ENCODE peak calls at places on chromosome 18, in seven cellular contexts. One of them, this sample, is unnamed.

GRCh38 chr18:49854681-49855080 is 41.3 kb upstream of the ACAA2 start:
- DNase-seq in cardiac fibroblast: no peak
- DNase-seq in NB4: no peak
- DNase-seq in endodermal cell: no peak
- DNase-seq in neuronal stem cell: no peak
- DNase-seq in brain microvascular endothelial cell: no peak
- DNase-seq in prostate gland: no peak
- DNase-seq in this sample: no peak

GRCh38 chr18:32321826-32322225 is 132.0 kb downstream of the MEP1B start:
- DNase-seq in prostate gland: no peak
- DNase-seq in brain microvascular endothelial cell: no peak
- DNase-seq in neuronal stem cell: no peak
- DNase-seq in cardiac fibroblast: no peak
- DNase-seq in NB4: no peak
- DNase-seq in endodermal cell: no peak
- DNase-seq in this sample: no peak

GRCh38 chr18:36428431-36429029 is 131.0 kb downstream of the FHOD3 start:
- DNase-seq in NB4: no peak
- DNase-seq in neuronal stem cell: no peak
- DNase-seq in prostate gland: no peak
- DNase-seq in endodermal cell: no peak
- DNase-seq in cardiac fibroblast: no peak
- DNase-seq in brain microvascular endothelial cell: no peak
- DNase-seq in this sample: no peak

GRCh38 chr18:57542126-57542525 is 44.4 kb downstream of the FECH start:
- DNase-seq in NB4: no peak
- DNase-seq in endodermal cell: no peak
- DNase-seq in neuronal stem cell: no peak
- DNase-seq in prostate gland: no peak
- DNase-seq in brain microvascular endothelial cell: peak
- DNase-seq in cardiac fibroblast: peak
- DNase-seq in this sample: peak

GRCh38 chr18:58106674-58107058 is 62.6 kb downstream of the NEDD4L start:
- DNase-seq in brain microvascular endothelial cell: no peak
- DNase-seq in NB4: no peak
- DNase-seq in cardiac fibroblast: no peak
- DNase-seq in prostate gland: no peak
- DNase-seq in neuronal stem cell: no peak
- DNase-seq in endodermal cell: peak
- DNase-seq in this sample: no peak

GRCh38 chr18:49597556-49597955 is 35.7 kb downstream of the LIPG start:
- DNase-seq in prostate gland: no peak
- DNase-seq in cardiac fibroblast: no peak
- DNase-seq in NB4: no peak
- DNase-seq in endodermal cell: peak
- DNase-seq in neuronal stem cell: no peak
- DNase-seq in brain microvascular endothelial cell: no peak
- DNase-seq in this sample: no peak

GRCh38 chr18:59459352-59460059 is 100.4 kb upstream of the LMAN1 start:
- DNase-seq in cardiac fibroblast: peak
- DNase-seq in NB4: peak
- DNase-seq in brain microvascular endothelial cell: no peak
- DNase-seq in neuronal stem cell: no peak
- DNase-seq in prostate gland: no peak
- DNase-seq in endodermal cell: no peak
- DNase-seq in this sample: no peak

GRCh38 chr18:73850782-73851181 is 296.9 kb downstream of the FBXO15 start:
- DNase-seq in prostate gland: no peak
- DNase-seq in cardiac fibroblast: no peak
- DNase-seq in NB4: no peak
- DNase-seq in endodermal cell: no peak
- DNase-seq in brain microvascular endothelial cell: no peak
- DNase-seq in neuronal stem cell: no peak
- DNase-seq in this sample: no peak

GRCh38 chr18:34639662-34640061 is 70.4 kb upstream of the DTNA start:
- DNase-seq in neuronal stem cell: no peak
- DNase-seq in endodermal cell: no peak
- DNase-seq in cardiac fibroblast: no peak
- DNase-seq in NB4: no peak
- DNase-seq in brain microvascular endothelial cell: no peak
- DNase-seq in prostate gland: no peak
- DNase-seq in this sample: no peak

GRCh38 chr18:62339106-62339988 is 14.2 kb downstream of the TNFRSF11A start:
- DNase-seq in cardiac fibroblast: peak
- DNase-seq in endodermal cell: peak
- DNase-seq in brain microvascular endothelial cell: peak
- DNase-seq in NB4: peak
- DNase-seq in prostate gland: no peak
- DNase-seq in neuronal stem cell: no peak
- DNase-seq in this sample: peak

GRCh38 chr18:14920976-14921375 is 173.0 kb downstream of the ANKRD30B start:
- DNase-seq in neuronal stem cell: no peak
- DNase-seq in cardiac fibroblast: no peak
- DNase-seq in brain microvascular endothelial cell: no peak
- DNase-seq in NB4: no peak
- DNase-seq in prostate gland: no peak
- DNase-seq in endodermal cell: no peak
- DNase-seq in this sample: no peak

GRCh38 chr18:31424383-31424988 is 23.1 kb upstream of the DSG3 start:
- DNase-seq in brain microvascular endothelial cell: peak
- DNase-seq in cardiac fibroblast: peak
- DNase-seq in prostate gland: no peak
- DNase-seq in NB4: peak
- DNase-seq in neuronal stem cell: peak
- DNase-seq in endodermal cell: peak
- DNase-seq in this sample: peak

GRCh38 chr18:59690216-59691045 is 6.8 kb downstream of the CCBE1 start:
- DNase-seq in neuronal stem cell: no peak
- DNase-seq in cardiac fibroblast: no peak
- DNase-seq in endodermal cell: peak
- DNase-seq in brain microvascular endothelial cell: no peak
- DNase-seq in NB4: no peak
- DNase-seq in prostate gland: no peak
- DNase-seq in this sample: no peak

GRCh38 chr18:12282436-12283039 is 25.5 kb upstream of the TUBB6 start:
- DNase-seq in cardiac fibroblast: peak
- DNase-seq in neuronal stem cell: no peak
- DNase-seq in brain microvascular endothelial cell: peak
- DNase-seq in NB4: no peak
- DNase-seq in endodermal cell: no peak
- DNase-seq in prostate gland: no peak
- DNase-seq in this sample: peak

GRCh38 chr18:34801769-34802168 is 91.7 kb downstream of the DTNA start:
- DNase-seq in prostate gland: no peak
- DNase-seq in endodermal cell: no peak
- DNase-seq in brain microvascular endothelial cell: peak
- DNase-seq in cardiac fibroblast: peak
- DNase-seq in NB4: no peak
- DNase-seq in neuronal stem cell: no peak
- DNase-seq in this sample: peak

GRCh38 chr18:60198063-60198462 is 174.5 kb downstream of the MC4R start:
- DNase-seq in NB4: no peak
- DNase-seq in brain microvascular endothelial cell: no peak
- DNase-seq in cardiac fibroblast: no peak
- DNase-seq in endodermal cell: no peak
- DNase-seq in neuronal stem cell: no peak
- DNase-seq in prostate gland: no peak
- DNase-seq in this sample: no peak

GRCh38 chr18:12998332-12999060 is 7.3 kb downstream of the CEP192 start:
- DNase-seq in brain microvascular endothelial cell: no peak
- DNase-seq in prostate gland: no peak
- DNase-seq in NB4: no peak
- DNase-seq in endodermal cell: no peak
- DNase-seq in neuronal stem cell: no peak
- DNase-seq in cardiac fibroblast: no peak
- DNase-seq in this sample: no peak

DNA sequence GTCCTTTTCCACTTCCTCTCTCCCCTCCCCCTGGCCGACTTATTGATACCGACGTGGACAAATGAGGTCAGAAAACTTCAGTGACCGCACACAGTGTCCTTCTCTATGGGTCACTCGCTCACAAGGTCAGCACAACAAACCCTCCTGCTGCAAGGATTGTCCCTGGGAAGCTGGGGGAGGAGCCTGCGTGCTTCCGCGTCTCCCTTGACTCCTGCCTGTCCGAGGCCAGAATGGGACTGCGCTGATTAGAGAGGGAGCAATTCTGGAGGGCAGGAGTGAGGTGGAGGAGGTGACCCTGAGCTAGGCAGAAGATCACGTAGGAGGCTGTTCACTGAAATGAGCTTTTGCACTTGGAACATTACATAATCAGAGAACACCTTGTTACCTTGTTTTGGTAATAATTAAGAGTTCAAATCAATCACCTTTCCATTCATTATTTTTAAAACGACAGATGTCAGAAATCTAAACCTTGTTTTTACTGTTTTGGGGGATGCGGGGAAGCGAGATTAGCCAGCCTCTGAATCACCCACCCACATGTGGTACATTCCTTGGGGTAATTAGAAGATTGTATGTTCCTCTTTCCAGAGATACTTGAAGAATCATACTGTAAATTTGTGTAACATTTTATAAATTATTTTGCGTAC is 70.6 kb downstream of the CTAGE1 start:
- DNase-seq in prostate gland: no peak
- DNase-seq in endodermal cell: peak
- DNase-seq in neuronal stem cell: peak
- DNase-seq in brain microvascular endothelial cell: peak
- DNase-seq in cardiac fibroblast: peak
- DNase-seq in NB4: peak
- DNase-seq in this sample: no peak
- H3K4me3 ChIP-seq in prostate gland: no peak
- H3K4me3 ChIP-seq in endodermal cell: no peak
- H3K4me3 ChIP-seq in neuronal stem cell: no peak
- H3K4me3 ChIP-seq in brain microvascular endothelial cell: peak
- H3K4me3 ChIP-seq in cardiac fibroblast: peak
- H3K4me3 ChIP-seq in NB4: no peak
- H3K4me3 ChIP-seq in this sample: no peak

GRCh38 chr18:23238152-23238531 is 102.9 kb downstream of the CABLES1 start:
- DNase-seq in cardiac fibroblast: peak
- DNase-seq in NB4: no peak
- DNase-seq in brain microvascular endothelial cell: peak
- DNase-seq in neuronal stem cell: no peak
- DNase-seq in endodermal cell: no peak
- DNase-seq in prostate gland: peak
- DNase-seq in this sample: peak

GRCh38 chr18:23238651-23239349 is 103.5 kb downstream of the CABLES1 start:
- DNase-seq in brain microvascular endothelial cell: peak
- DNase-seq in NB4: no peak
- DNase-seq in prostate gland: no peak
- DNase-seq in endodermal cell: no peak
- DNase-seq in cardiac fibroblast: peak
- DNase-seq in neuronal stem cell: no peak
- DNase-seq in this sample: no peak

GRCh38 chr18:23240609-23240930 is 105.3 kb downstream of the CABLES1 start:
- DNase-seq in cardiac fibroblast: no peak
- DNase-seq in endodermal cell: peak
- DNase-seq in prostate gland: no peak
- DNase-seq in brain microvascular endothelial cell: no peak
- DNase-seq in NB4: no peak
- DNase-seq in neuronal stem cell: no peak
- DNase-seq in this sample: no peak

GRCh38 chr18:23239350-23239692 is 104.0 kb downstream of the CABLES1 start:
- DNase-seq in endodermal cell: no peak
- DNase-seq in neuronal stem cell: no peak
- DNase-seq in NB4: no peak
- DNase-seq in prostate gland: no peak
- DNase-seq in brain microvascular endothelial cell: no peak
- DNase-seq in cardiac fibroblast: no peak
- DNase-seq in this sample: no peak

DNA sequence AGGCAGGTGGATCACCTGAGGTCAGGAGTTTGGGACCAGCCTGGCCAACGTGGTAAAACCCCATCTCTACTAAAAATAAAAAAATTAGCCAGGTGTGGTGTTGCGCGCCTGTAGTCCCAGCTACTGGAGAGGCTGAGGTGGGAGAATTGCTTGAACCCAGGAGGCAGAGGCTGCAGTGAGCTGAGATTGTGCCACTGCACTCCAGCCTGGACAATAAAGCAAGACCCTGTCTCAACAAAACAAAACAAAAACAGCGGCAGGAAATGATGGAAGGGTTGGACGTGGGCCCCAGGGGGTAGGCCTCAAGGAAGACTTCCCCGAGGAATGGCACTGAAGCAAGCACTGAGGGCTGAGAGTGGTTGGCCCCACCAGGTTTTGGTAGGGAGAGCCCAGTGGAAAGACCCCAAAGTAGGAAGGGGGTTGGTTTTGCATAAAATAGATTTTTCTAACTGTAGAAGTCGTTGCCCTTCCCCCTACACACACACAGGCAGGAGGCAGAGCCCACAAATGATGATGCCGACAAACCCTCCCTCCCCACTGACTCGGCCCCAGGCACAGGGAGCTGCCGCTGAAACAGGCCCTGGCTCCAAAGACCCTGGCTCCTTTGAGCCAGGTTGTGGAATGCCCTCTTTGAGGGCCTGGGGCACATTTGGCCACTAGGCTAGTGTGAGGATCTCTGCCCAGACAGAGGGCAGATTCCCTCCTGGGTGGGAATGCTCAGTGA is 104.8 kb downstream of the CABLES1 start:
- DNase-seq in prostate gland: no peak
- DNase-seq in brain microvascular endothelial cell: no peak
- DNase-seq in neuronal stem cell: no peak
- DNase-seq in cardiac fibroblast: no peak
- DNase-seq in endodermal cell: no peak
- DNase-seq in NB4: no peak
- DNase-seq in this sample: no peak
- H3K4me3 ChIP-seq in prostate gland: no peak
- H3K4me3 ChIP-seq in brain microvascular endothelial cell: no peak
- H3K4me3 ChIP-seq in neuronal stem cell: no peak
- H3K4me3 ChIP-seq in cardiac fibroblast: no peak
- H3K4me3 ChIP-seq in endodermal cell: no peak
- H3K4me3 ChIP-seq in NB4: no peak
- H3K4me3 ChIP-seq in this sample: no peak

GRCh38 chr18:46070683-46071614 is 1.1 kb downstream of the PSTPIP2 start:
- DNase-seq in neuronal stem cell: no peak
- DNase-seq in NB4: peak
- DNase-seq in brain microvascular endothelial cell: no peak
- DNase-seq in endodermal cell: no peak
- DNase-seq in cardiac fibroblast: no peak
- DNase-seq in prostate gland: no peak
- DNase-seq in this sample: no peak
- H3K4me3 ChIP-seq in neuronal stem cell: peak
- H3K4me3 ChIP-seq in NB4: no peak
- H3K4me3 ChIP-seq in brain microvascular endothelial cell: peak
- H3K4me3 ChIP-seq in endodermal cell: peak
- H3K4me3 ChIP-seq in cardiac fibroblast: peak
- H3K4me3 ChIP-seq in prostate gland: peak
- H3K4me3 ChIP-seq in this sample: peak

DNA sequence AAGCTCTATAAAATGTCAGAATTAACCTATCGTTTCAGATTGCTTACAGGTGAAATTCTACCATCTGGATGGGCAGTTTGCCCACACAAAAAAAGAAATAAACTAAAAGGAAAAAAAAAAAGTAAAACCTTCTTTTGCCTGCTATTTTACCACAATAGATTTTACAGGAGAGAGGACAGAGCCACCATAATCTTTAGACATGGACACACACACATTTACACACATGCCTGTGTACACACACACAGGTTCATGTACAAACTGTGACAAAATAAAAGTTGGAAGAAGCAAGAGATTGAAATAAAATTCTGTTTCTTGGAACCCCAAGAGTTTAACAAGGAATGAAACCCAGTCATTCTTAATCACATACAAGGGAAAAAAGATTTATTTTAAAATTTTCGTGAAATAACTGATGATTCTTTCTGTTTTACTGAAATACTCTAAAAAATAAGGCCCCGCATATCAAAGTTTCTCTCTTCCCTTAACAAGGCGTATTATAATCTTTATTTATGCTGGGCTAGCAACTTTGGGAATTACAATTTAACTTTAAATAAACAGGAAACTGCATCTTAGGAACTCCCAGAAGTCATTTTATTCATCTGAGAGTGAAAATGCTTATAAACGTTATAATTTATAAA is 166.9 kb downstream of the TCF4 start:
- DNase-seq in endodermal cell: no peak
- DNase-seq in prostate gland: no peak
- DNase-seq in NB4: no peak
- DNase-seq in cardiac fibroblast: no peak
- DNase-seq in brain microvascular endothelial cell: no peak
- DNase-seq in neuronal stem cell: no peak
- DNase-seq in this sample: no peak
- H3K4me3 ChIP-seq in endodermal cell: no peak
- H3K4me3 ChIP-seq in prostate gland: peak
- H3K4me3 ChIP-seq in NB4: no peak
- H3K4me3 ChIP-seq in cardiac fibroblast: peak
- H3K4me3 ChIP-seq in brain microvascular endothelial cell: no peak
- H3K4me3 ChIP-seq in neuronal stem cell: no peak
- H3K4me3 ChIP-seq in this sample: peak